ENCODE peak calls at places on chromosome X, in four cellular contexts. V is sigmoid colon, N is cardiac fibroblast, B is neural progenitor cell. Y is an unnamed sample.

GRCh38 chrX:110665636-110666035 is 130.0 kb downstream of the CHRDL1 start:
- DNase-seq in V (no peak), N (peak; percentile 16), B (peak; percentile 50), Y (peak; percentile 66)

GRCh38 chrX:105314468-105314867 is 94.0 kb upstream of the TEX13A start:
- DNase-seq in V (no peak), N (peak; percentile 81), B (no peak), Y (peak; percentile 18)

GRCh38 chrX:46965125-46965758 is 53.0 kb downstream of the JADE3 start:
- DNase-seq in V (no peak), N (peak; percentile 52), B (no peak), Y (peak; percentile 65)

GRCh38 chrX:13923289-13923688 is 106.4 kb upstream of the GPM6B start:
- DNase-seq in V (no peak), N (no peak), B (no peak), Y (no peak)

GRCh38 chrX:137565921-137566745 is at the start of gene ZIC3:
- DNase-seq in V (peak; percentile 67), N (no peak), B (peak; percentile 88), Y (peak; percentile 6)

GRCh38 chrX:70289168-70289792 is 447 bp downstream of the PDZD11 start:
- DNase-seq in V (no peak), N (peak; percentile 25), B (no peak), Y (no peak)

GRCh38 chrX:150051096-150051495 is 112.8 kb upstream of the EOLA2 start:
- DNase-seq in V (no peak), N (no peak), B (no peak), Y (no peak)

GRCh38 chrX:133981908-133982307 is 3.5 kb downstream of the GPC3 start:
- DNase-seq in V (no peak), N (no peak), B (no peak), Y (peak; percentile 1)

GRCh38 chrX:29652484-29652883 is 562.9 kb upstream of the MAGEB2 start:
- DNase-seq in V (no peak), N (peak; percentile 55), B (no peak), Y (peak; percentile 54)

GRCh38 chrX:119736206-119736764 is 22.1 kb upstream of the SOWAHD start:
- DNase-seq in V (no peak), N (no peak), B (no peak), Y (no peak)

GRCh38 chrX:47218920-47219815 is 687 bp downstream of the CDK16 start:
- DNase-seq in V (peak; percentile 77), N (no peak), B (peak; percentile 72), Y (no peak)

GRCh38 chrX:75603833-75604232 is 81.0 kb upstream of the ZDHHC15 start:
- DNase-seq in V (no peak), N (peak; percentile 33), B (peak; percentile 33), Y (peak; percentile 11)

GRCh38 chrX:65837875-65838549 is 170.6 kb downstream of the MSN start:
- DNase-seq in V (no peak), N (no peak), B (no peak), Y (no peak)

GRCh38 chrX:56288607-56289006 is 56.5 kb downstream of the KLF8 start:
- DNase-seq in V (no peak), N (no peak), B (no peak), Y (no peak)

GRCh38 chrX:56733459-56734046 is 4.5 kb downstream of the NBDY start:
- DNase-seq in V (peak; percentile 71), N (peak; percentile 73), B (peak; percentile 73), Y (peak; percentile 9)

GRCh38 chrX:153405426-153405825 is 4.3 kb upstream of the PNMA6E start:
- DNase-seq in V (no peak), N (no peak), B (no peak), Y (no peak)

GRCh38 chrX:22116585-22117546 is 84.7 kb downstream of the PHEX start:
- DNase-seq in V (no peak), N (no peak), B (no peak), Y (no peak)

GRCh38 chrX:134206221-134206620 is 30.8 kb upstream of the CCDC160 start:
- DNase-seq in V (no peak), N (no peak), B (no peak), Y (no peak)

GRCh38 chrX:72051589-72051988 is 80.1 kb downstream of the RTL5 start:
- DNase-seq in V (no peak), N (no peak), B (no peak), Y (no peak)

GRCh38 chrX:7052541-7052940 is 95.0 kb upstream of the STS start:
- DNase-seq in V (no peak), N (no peak), B (no peak), Y (no peak)

GRCh38 chrX:150348365-150348764 is 14.8 kb upstream of the MAMLD1 start:
- DNase-seq in V (no peak), N (no peak), B (peak; percentile 50), Y (no peak)

GRCh38 chrX:10280061-10280460 is 123.3 kb downstream of the CLCN4 start:
- DNase-seq in V (no peak), N (no peak), B (no peak), Y (no peak)

GRCh38 chrX:97315939-97316338 is 432.2 kb downstream of the RPA4 start:
- DNase-seq in V (no peak), N (no peak), B (no peak), Y (no peak)

GRCh38 chrX:52277666-52278065 is 91.2 kb upstream of the XAGE2 start:
- DNase-seq in V (no peak), N (no peak), B (no peak), Y (no peak)

GRCh38 chrX:36422368-36422767 is 502.8 kb downstream of the CFAP47 start:
- DNase-seq in V (no peak), N (no peak), B (no peak), Y (no peak)

GRCh38 chrX:153974003-153974725 is 1.6 kb downstream of the TMEM187 start:
- DNase-seq in V (no peak), N (no peak), B (no peak), Y (no peak)

GRCh38 chrX:71910526-71911022 is at the start of gene NHSL2:
- DNase-seq in V (peak; percentile 72), N (no peak), B (peak; percentile 73), Y (no peak)

GRCh38 chrX:23202316-23202715 is 132.3 kb upstream of the PTCHD1 start:
- DNase-seq in V (no peak), N (no peak), B (peak; percentile 5), Y (no peak)

GRCh38 chrX:16665089-16665488 is 15.1 kb downstream of the S100G start:
- DNase-seq in V (no peak), N (peak; percentile 81), B (no peak), Y (peak; percentile 43)

GRCh38 chrX:8237718-8238117 is 66.7 kb upstream of the VCX2 start:
- DNase-seq in V (no peak), N (no peak), B (peak; percentile 11), Y (no peak)

GRCh38 chrX:150200820-150201287 is 162.3 kb upstream of the MAMLD1 start:
- DNase-seq in V (peak; percentile 82), N (peak; percentile 97), B (no peak), Y (peak; percentile 96)

GRCh38 chrX:79592259-79592658 is 225.1 kb upstream of the ITM2A start:
- DNase-seq in V (no peak), N (no peak), B (no peak), Y (no peak)

GRCh38 chrX:3263681-3264126 is 82.7 kb downstream of the MXRA5 start:
- DNase-seq in V (no peak), N (peak; percentile 12), B (no peak), Y (no peak)

GRCh38 chrX:103396186-103396585 is 19.8 kb downstream of the BEX3 start:
- DNase-seq in V (no peak), N (peak; percentile 51), B (no peak), Y (peak; percentile 65)

GRCh38 chrX:84188320-84188834 is 378 bp upstream of the RPS6KA6 start:
- DNase-seq in V (peak; percentile 78), N (peak; percentile 39), B (peak; percentile 76), Y (peak; percentile 77)

GRCh38 chrX:107700317-107700774 is 72.0 kb downstream of the PRPS1 start:
- DNase-seq in V (peak; percentile 80), N (peak; percentile 82), B (no peak), Y (peak; percentile 70)

GRCh38 chrX:68498508-68499379 is at the start of gene YIPF6:
- DNase-seq in V (peak; percentile 90), N (peak; percentile 72), B (peak; percentile 76), Y (peak; percentile 86)

GRCh38 chrX:45187731-45188130 is 12.9 kb downstream of the DIPK2B start:
- DNase-seq in V (no peak), N (no peak), B (no peak), Y (no peak)

GRCh38 chrX:45191383-45191782 is 9.3 kb downstream of the DIPK2B start:
- DNase-seq in V (no peak), N (no peak), B (no peak), Y (no peak)

GRCh38 chrX:45184211-45184610 is 16.5 kb downstream of the DIPK2B start:
- DNase-seq in V (no peak), N (no peak), B (no peak), Y (no peak)

GRCh38 chrX:45191820-45192409 is 8.8 kb downstream of the DIPK2B start:
- DNase-seq in V (no peak), N (no peak), B (no peak), Y (no peak)

DNA sequence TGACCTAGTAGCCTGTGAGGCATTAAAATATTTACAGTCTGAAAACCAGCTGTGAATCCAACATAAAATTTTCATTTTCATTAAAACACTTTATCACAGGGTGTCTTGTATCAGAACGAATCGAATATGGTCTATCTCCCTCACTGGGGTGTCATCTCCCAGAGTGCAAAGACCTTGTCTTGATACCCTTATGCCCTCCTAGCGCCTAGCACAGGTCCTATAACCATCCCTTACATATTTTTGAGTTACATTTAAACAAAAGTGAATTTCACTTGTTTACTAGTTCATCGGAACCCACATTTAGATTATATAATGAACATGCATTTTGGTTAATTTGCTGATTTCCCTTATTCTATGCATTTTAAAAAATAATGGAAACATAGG is 14.0 kb downstream of the DIPK2B start:
- DNase-seq in V (no peak), N (no peak), B (no peak), Y (no peak)
- H3K4me3 ChIP-seq in V (no peak overlapping the region), N (no peak overlapping the region), B (no peak overlapping the region), Y (peak overlapping the region; percentile 56)

DNA sequence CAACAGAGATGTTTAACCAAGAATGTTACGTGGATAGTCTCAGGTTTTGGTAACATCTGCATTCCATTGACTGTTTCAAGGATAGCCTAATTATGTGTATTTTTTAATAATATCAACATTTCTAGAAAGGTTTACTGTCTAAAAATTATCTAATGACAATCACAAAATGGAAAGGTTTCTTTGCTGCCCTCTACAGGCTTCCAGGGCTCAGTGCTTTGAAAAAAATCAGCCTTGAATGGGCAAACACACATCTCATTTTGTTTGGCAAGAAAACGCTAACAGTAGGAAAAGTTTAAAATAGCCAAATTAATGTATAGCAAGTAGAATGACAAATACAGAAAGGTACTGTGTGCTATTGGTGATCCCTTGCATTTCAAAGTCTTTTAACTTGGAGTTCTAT is 223.4 kb upstream of the PRPS2 start:
- DNase-seq in V (no peak), N (peak; percentile 52), B (peak; percentile 2), Y (no peak)
- TF ChIP-seq CTCF in V (no peak), N (peak; percentile 61), B (peak; percentile 66), Y (peak; percentile 65)

GRCh38 chrX:152177497-152178269 is 39.3 kb upstream of the MAGEA10 start:
- DNase-seq in V (no peak), N (peak; percentile 34), B (no peak), Y (no peak)

DNA sequence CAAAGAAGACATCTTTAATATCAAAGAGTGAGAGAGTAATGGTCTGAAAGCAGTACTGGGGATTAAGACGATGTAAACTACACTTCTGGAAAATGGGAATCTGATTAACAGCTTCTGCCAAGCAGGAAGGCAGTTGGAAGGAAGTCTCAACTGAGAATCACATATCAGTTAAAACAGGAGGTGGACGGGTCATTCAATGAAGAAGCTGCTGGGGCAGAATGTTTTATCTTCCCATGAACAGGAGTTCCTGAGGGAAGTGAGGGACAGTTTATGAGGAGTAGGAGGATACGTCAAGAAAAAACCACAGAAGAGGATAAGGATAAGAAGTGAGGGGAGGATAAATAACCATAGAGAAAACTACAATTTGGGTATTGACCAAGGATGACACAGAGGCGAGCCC is 38.7 kb upstream of the MAGEA10 start:
- DNase-seq in V (no peak), N (no peak), B (no peak), Y (no peak)
- H3K4me3 ChIP-seq in V (no peak overlapping the region), N (no peak overlapping the region), B (no peak overlapping the region), Y (no peak overlapping the region)

GRCh38 chrX:19889582-19890342 is 2.4 kb upstream of the SH3KBP1 start:
- DNase-seq in V (no peak), N (peak; percentile 87), B (peak; percentile 15), Y (peak; percentile 47)
- TF ChIP-seq CTCF in V (no peak), N (no peak), B (peak; percentile 31), Y (no peak)

Y was measured in foreskin fibroblast.